ENCODE peak calls at places on chromosomes 5 and 9, in eight cellular contexts. Y is activated gamma-delta T cell treated with Interleukin-2 at 50 U/mL for 16 hours, Z is NT2/D1, E is adrenal gland, P is HTR-8/SVneo, T is fibroblast of the conjunctiva, F is fibroblast of mammary gland, R is osteocyte. C is an unnamed sample.

GRCh38 chr5:179288101-179288808 is 57.0 kb downstream of the ADAMTS2 start:
- DNase-seq in Y (no peak), Z (no peak), E (no peak), P (no peak), T (no peak), F (no peak), R (no peak), C (no peak)

GRCh38 chr9:82679488-82679887 is 383.5 kb downstream of the RASEF start:
- DNase-seq in Y (no peak), Z (no peak), E (no peak), P (no peak), T (no peak), F (no peak), R (no peak), C (no peak)

GRCh38 chr9:98251554-98251953 is 3.9 kb downstream of the TBC1D2 start:
- DNase-seq in Y (no peak), Z (no peak), E (no peak), P (peak; percentile 43), T (peak; percentile 30), F (peak; percentile 87), R (no peak), C (no peak)

GRCh38 chr5:30937070-30937469 is 256.4 kb upstream of the CDH6 start:
- DNase-seq in Y (no peak), Z (no peak), E (no peak), P (no peak), T (no peak), F (no peak), R (no peak), C (no peak)

GRCh38 chr5:33794550-33795300 is 97.1 kb downstream of the ADAMTS12 start:
- DNase-seq in Y (no peak), Z (no peak), E (no peak), P (peak; percentile 68), T (no peak), F (peak; percentile 83), R (peak; percentile 59), C (no peak)

GRCh38 chr9:70884276-70884675 is 237.1 kb downstream of the TRPM3 start:
- DNase-seq in Y (no peak), Z (no peak), E (no peak), P (no peak), T (no peak), F (no peak), R (no peak), C (no peak)

GRCh38 chr5:168288349-168289245 is 2.8 kb upstream of the WWC1 start:
- DNase-seq in Y (no peak), Z (no peak), E (no peak), P (no peak), T (no peak), F (no peak), R (no peak), C (no peak)

GRCh38 chr5:14342306-14342705 is 199.2 kb downstream of the TRIO start:
- DNase-seq in Y (no peak), Z (no peak), E (no peak), P (no peak), T (no peak), F (peak; percentile 34), R (no peak), C (no peak)

GRCh38 chr5:14491505-14491904 is 90.1 kb upstream of the OTULINL start:
- DNase-seq in Y (no peak), Z (no peak), E (no peak), P (no peak), T (peak; percentile 67), F (peak; percentile 91), R (no peak), C (no peak)

GRCh38 chr9:132552041-132552440 is 30.4 kb upstream of the BARHL1 start:
- DNase-seq in Y (no peak), Z (no peak), E (no peak), P (no peak), T (no peak), F (no peak), R (no peak), C (no peak)

GRCh38 chr9:136057236-136058151 is 37.6 kb downstream of the NACC2 start:
- DNase-seq in Y (no peak), Z (no peak), E (no peak), P (no peak), T (no peak), F (no peak), R (peak; percentile 82), C (peak; percentile 46)

GRCh38 chr5:65986050-65986451 is 59.7 kb downstream of the ERBIN start:
- DNase-seq in Y (no peak), Z (no peak), E (no peak), P (peak; percentile 49), T (peak; percentile 49), F (peak; percentile 85), R (no peak), C (no peak)

GRCh38 chr5:140251527-140251973 is 51.4 kb downstream of the PFDN1 start:
- DNase-seq in Y (peak; percentile 39), Z (no peak), E (no peak), P (peak; percentile 74), T (no peak), F (peak; percentile 87), R (no peak), C (no peak)

GRCh38 chr9:92763721-92764380 is 782 bp downstream of the BICD2 start:
- DNase-seq in Y (peak; percentile 34), Z (no peak), E (no peak), P (no peak), T (no peak), F (peak; percentile 18), R (no peak), C (no peak)

GRCh38 chr9:114250235-114250568 is 72.7 kb upstream of the ORM1 start:
- DNase-seq in Y (no peak), Z (no peak), E (peak; percentile 28), P (no peak), T (peak; percentile 85), F (peak; percentile 82), R (no peak), C (no peak)

GRCh38 chr9:110623462-110624025 is 44.0 kb upstream of the SVEP1 start:
- DNase-seq in Y (no peak), Z (peak; percentile 61), E (peak; percentile 53), P (no peak), T (peak; percentile 46), F (peak; percentile 72), R (no peak), C (peak; percentile 57)

GRCh38 chr5:59793000-59793399 is 100.5 kb downstream of the PDE4D start:
- DNase-seq in Y (no peak), Z (no peak), E (no peak), P (peak; percentile 40), T (peak; percentile 68), F (peak; percentile 96), R (peak; percentile 86), C (no peak)

GRCh38 chr9:37395229-37395628 is 27.3 kb upstream of the GRHPR start:
- DNase-seq in Y (no peak), Z (no peak), E (no peak), P (no peak), T (no peak), F (no peak), R (no peak), C (no peak)

GRCh38 chr5:39662945-39663344 is 238.2 kb upstream of the DAB2 start:
- DNase-seq in Y (no peak), Z (no peak), E (no peak), P (no peak), T (no peak), F (no peak), R (no peak), C (no peak)

GRCh38 chr9:80157128-80157527 is 585.4 kb downstream of the TLE4 start:
- DNase-seq in Y (no peak), Z (no peak), E (no peak), P (no peak), T (no peak), F (no peak), R (no peak), C (no peak)

GRCh38 chr9:114592356-114592755 is 4.8 kb downstream of the ATP6V1G1 start:
- DNase-seq in Y (peak; percentile 55), Z (no peak), E (no peak), P (no peak), T (no peak), F (peak; percentile 37), R (no peak), C (no peak)

GRCh38 chr9:33818167-33818831 is 1.3 kb downstream of the UBE2R2 start:
- DNase-seq in Y (no peak), Z (no peak), E (no peak), P (no peak), T (no peak), F (no peak), R (peak; percentile 8), C (peak; percentile 49)

GRCh38 chr5:30808996-30809395 is 384.5 kb upstream of the CDH6 start:
- DNase-seq in Y (no peak), Z (no peak), E (no peak), P (peak; percentile 17), T (no peak), F (no peak), R (no peak), C (no peak)

GRCh38 chr9:126173401-126173800 is 153.2 kb upstream of the MVB12B start:
- DNase-seq in Y (no peak), Z (no peak), E (peak; percentile 9), P (no peak), T (no peak), F (no peak), R (peak; percentile 80), C (no peak)

GRCh38 chr9:113953541-113953940 is 77.4 kb downstream of the ZNF618 start:
- DNase-seq in Y (no peak), Z (no peak), E (peak; percentile 8), P (no peak), T (no peak), F (peak; percentile 45), R (no peak), C (no peak)

GRCh38 chr5:141875795-141876627 is 2.2 kb downstream of the PCDH1 start:
- DNase-seq in Y (no peak), Z (no peak), E (peak; percentile 30), P (no peak), T (no peak), F (no peak), R (peak; percentile 77), C (peak; percentile 39)

GRCh38 chr5:72300590-72301339 is 19.3 kb downstream of the MRPS27 start:
- DNase-seq in Y (no peak), Z (no peak), E (no peak), P (no peak), T (no peak), F (peak; percentile 73), R (no peak), C (no peak)